ENCODE peak calls at places on chromosomes 13 and 19, in seven cellular contexts. X is upper lobe of left lung; C is RWPE2; P is DND-41; Y is CD4-positive, alpha-beta T cell; G is AG04450; F is HepG2. A is an unnamed sample. For H3K27me3, the result is how much of the 10 kb centered on the place peaks cover.

GRCh38 chr13:39012608-39013007 is 22.0 kb upstream of the STOML3 start:
- DNase-seq in P (no peak), G (no peak), X (peak), C (no peak), F (no peak), Y (no peak), A (no peak)

GRCh38 chr13:111336666-111337065 is 16.2 kb downstream of the TEX29 start:
- DNase-seq in X (no peak), G (no peak), Y (no peak), P (no peak), C (no peak), F (no peak), A (no peak)

GRCh38 chr13:39159393-39159792 is 121.1 kb downstream of the NHLRC3 start:
- DNase-seq in G (no peak), F (no peak), X (no peak), C (no peak), P (no peak), Y (no peak), A (no peak)

GRCh38 chr19:7247160-7247559 is 47.1 kb downstream of the INSR start:
- DNase-seq in F (no peak), X (no peak), Y (no peak), G (no peak), C (no peak), P (no peak), A (no peak)

GRCh38 chr13:28471408-28471807 is 23.5 kb downstream of the FLT1 start:
- DNase-seq in C (no peak), P (no peak), F (no peak), X (no peak), G (no peak), Y (no peak), A (no peak)

GRCh38 chr19:56707821-56708220 is 36.3 kb upstream of the ZNF835 start:
- DNase-seq in Y (no peak), P (no peak), G (no peak), C (no peak), X (no peak), F (no peak), A (no peak)

GRCh38 chr19:16369664-16370576 is 45.3 kb downstream of the KLF2 start:
- DNase-seq in G (no peak), C (no peak), P (peak), F (no peak), Y (peak), X (no peak), A (peak)

GRCh38 chr19:29665826-29666633 is 769 bp downstream of the PLEKHF1 start:
- DNase-seq in X (peak), Y (no peak), P (no peak), G (no peak), C (no peak), F (no peak), A (peak)

GRCh38 chr13:112961457-112962369 is 7.3 kb upstream of the MCF2L start:
- DNase-seq in Y (no peak), X (peak), C (peak), G (no peak), F (no peak), P (no peak), A (no peak)

GRCh38 chr19:39987596-39987995 is 9.3 kb upstream of the ZNF546 start:
- DNase-seq in C (no peak), Y (no peak), X (no peak), F (no peak), G (no peak), P (no peak), A (no peak)

GRCh38 chr19:10404888-10405808 is 1.8 kb upstream of the CDC37 start:
- DNase-seq in Y (no peak), C (no peak), G (no peak), P (no peak), X (peak), F (no peak), A (no peak)

GRCh38 chr19:32234663-32235217 is 110.7 kb upstream of the ZNF507 start:
- DNase-seq in X (no peak), P (no peak), F (no peak), C (no peak), Y (no peak), G (no peak), A (no peak)

GRCh38 chr19:32241957-32242710 is 103.3 kb upstream of the ZNF507 start:
- DNase-seq in P (no peak), G (no peak), C (no peak), F (no peak), X (no peak), Y (no peak), A (no peak)

GRCh38 chr19:32246032-32246431 is 99.4 kb upstream of the ZNF507 start:
- DNase-seq in Y (no peak), G (no peak), C (no peak), P (no peak), X (no peak), F (no peak), A (no peak)

GRCh38 chr19:32238076-32238475 is 107.3 kb upstream of the ZNF507 start:
- DNase-seq in Y (no peak), X (no peak), P (no peak), F (no peak), G (no peak), C (no peak), A (no peak)

DNA sequence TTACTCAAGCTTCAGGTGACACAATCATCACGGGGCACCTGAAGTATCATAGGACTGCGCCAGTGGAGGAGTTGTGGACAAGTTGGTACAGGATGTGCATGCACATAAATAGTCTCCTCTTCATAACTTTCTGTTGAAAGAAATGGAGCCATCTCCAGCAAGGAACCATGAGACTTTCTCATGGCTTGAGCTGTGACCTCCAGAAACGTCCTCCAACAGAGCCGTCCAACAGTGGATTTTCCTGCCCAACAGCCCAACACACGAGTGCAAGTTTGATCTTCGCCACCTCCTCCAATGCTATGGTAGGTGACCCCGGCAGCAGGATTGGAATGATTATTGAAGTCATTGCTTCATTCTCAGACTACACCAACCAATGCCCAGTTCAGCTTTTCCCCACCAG is 105.1 kb upstream of the ZNF507 start:
- DNase-seq in Y (no peak), F (no peak), X (no peak), C (no peak), G (no peak), P (no peak), A (no peak)
- H3K27me3 ChIP-seq in Y (under half), F (under half), X (under half), C (under half), G (under half), P (under half), A (under half)

GRCh38 chr13:45464141-45464686 is 525 bp upstream of the COG3 start:
- DNase-seq in P (no peak), F (no peak), X (no peak), Y (no peak), C (no peak), G (no peak), A (peak)
- TF ChIP-seq CTCF in P (no peak), F (no peak), X (no peak), Y (no peak), C (no peak), G (no peak), A (no peak)

GRCh38 chr13:42378383-42378780 is 106.4 kb downstream of the AKAP11 start:
- DNase-seq in F (no peak), Y (no peak), X (no peak), C (no peak), P (no peak), G (no peak), A (no peak)

GRCh38 chr13:42381165-42381425 is 109.1 kb downstream of the AKAP11 start:
- DNase-seq in F (no peak), X (peak), Y (no peak), G (no peak), C (no peak), P (no peak), A (no peak)

GRCh38 chr13:42380420-42381164 is 108.6 kb downstream of the AKAP11 start:
- DNase-seq in X (no peak), P (no peak), C (no peak), G (no peak), F (no peak), Y (no peak), A (no peak)

GRCh38 chr13:42377640-42378382 is 105.9 kb downstream of the AKAP11 start:
- DNase-seq in C (no peak), Y (no peak), P (peak), G (no peak), F (no peak), X (no peak), A (no peak)

GRCh38 chr13:42379241-42379640 is 107.3 kb downstream of the AKAP11 start:
- DNase-seq in X (no peak), F (no peak), Y (no peak), G (no peak), C (no peak), P (no peak), A (no peak)
- H3K27me3 ChIP-seq in X (under half), F (under half), Y (under half), G (under half), C (under half), P (under half), A (under half)

GRCh38 chr19:45539460-45539859 is 32.2 kb downstream of the VASP start:
- DNase-seq in G (no peak), P (no peak), X (no peak), C (no peak), F (no peak), Y (no peak), A (peak)
- TF ChIP-seq CTCF in G (no peak), P (no peak), X (no peak), C (no peak), F (no peak), Y (no peak), A (no peak)

GRCh38 chr19:55178781-55179569 is 1.1 kb downstream of the SYT5 start:
- DNase-seq in G (no peak), X (peak), C (peak), F (peak), Y (peak), P (peak), A (peak)

GRCh38 chr19:55176116-55176515 is 4.0 kb downstream of the SYT5 start:
- DNase-seq in Y (no peak), F (no peak), P (peak), X (no peak), C (no peak), G (no peak), A (no peak)

GRCh38 chr19:55175117-55175867 is 4.8 kb downstream of the SYT5 start:
- DNase-seq in X (peak), Y (no peak), F (no peak), G (no peak), C (no peak), P (no peak), A (no peak)

GRCh38 chr19:55181740-55182139 is 1.7 kb upstream of the SYT5 start:
- DNase-seq in X (no peak), P (no peak), F (no peak), C (no peak), G (no peak), Y (no peak), A (no peak)

GRCh38 chr19:55179570-55180484 is at the start of gene SYT5:
- DNase-seq in C (no peak), F (no peak), G (no peak), P (peak), Y (peak), X (peak), A (peak)
- H3K27me3 ChIP-seq in C (under half), F (under half), G (under half), P (under half), Y (half or more), X (under half), A (under half)

DNA sequence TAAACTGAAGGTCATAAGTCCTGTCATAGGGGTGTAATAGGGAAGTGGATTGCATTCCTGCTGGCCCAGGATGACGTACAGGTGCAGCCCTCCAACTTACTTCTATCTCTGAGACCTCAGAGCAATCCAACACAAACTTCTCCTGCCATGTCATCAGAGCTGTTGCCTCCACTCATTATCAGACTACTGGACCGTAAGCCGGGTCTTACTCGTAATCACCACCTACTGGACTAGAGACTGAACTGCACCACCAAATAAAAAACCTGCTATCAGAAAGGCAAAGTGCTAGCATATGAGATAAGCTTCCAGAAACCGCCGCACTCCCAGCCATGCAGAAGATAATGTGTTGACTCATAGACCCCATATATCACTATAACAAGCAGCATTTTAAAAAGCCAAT is 102.1 kb downstream of the SLITRK1 start:
- DNase-seq in X (no peak), P (no peak), F (peak), G (no peak), C (no peak), Y (no peak), A (no peak)
- TF ChIP-seq CTCF in X (no peak), P (peak), F (peak), G (peak), C (peak), Y (no peak), A (peak)

DNA sequence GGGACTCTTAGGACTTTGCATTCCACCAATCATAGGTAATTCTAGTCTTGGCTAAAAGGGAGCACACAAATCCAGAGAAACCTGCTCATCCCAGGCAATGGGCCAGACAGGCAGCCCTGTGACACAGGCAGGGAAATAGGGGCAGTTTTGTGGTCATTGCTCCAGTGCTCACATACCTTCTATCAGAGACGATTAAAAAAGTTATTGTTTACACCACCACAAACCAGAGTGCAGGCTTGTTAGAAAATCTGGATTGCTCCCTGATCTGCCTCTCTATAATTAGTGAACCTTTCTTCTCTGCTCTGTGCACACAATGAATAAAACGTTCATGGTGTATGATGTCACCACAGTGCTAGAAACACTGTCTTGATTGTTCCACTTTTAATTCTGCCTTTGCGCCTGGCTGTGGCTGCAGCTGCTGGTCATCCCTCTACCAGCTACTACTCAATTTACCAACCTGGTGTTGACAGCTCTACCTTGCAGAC is 121.6 kb upstream of the SPATA13 start:
- DNase-seq in C (no peak), Y (no peak), F (peak), P (no peak), G (no peak), X (no peak), A (no peak)
- H3K27me3 ChIP-seq in C (under half), Y (under half), F (under half), P (under half), G (under half), X (under half), A (under half)

DNA sequence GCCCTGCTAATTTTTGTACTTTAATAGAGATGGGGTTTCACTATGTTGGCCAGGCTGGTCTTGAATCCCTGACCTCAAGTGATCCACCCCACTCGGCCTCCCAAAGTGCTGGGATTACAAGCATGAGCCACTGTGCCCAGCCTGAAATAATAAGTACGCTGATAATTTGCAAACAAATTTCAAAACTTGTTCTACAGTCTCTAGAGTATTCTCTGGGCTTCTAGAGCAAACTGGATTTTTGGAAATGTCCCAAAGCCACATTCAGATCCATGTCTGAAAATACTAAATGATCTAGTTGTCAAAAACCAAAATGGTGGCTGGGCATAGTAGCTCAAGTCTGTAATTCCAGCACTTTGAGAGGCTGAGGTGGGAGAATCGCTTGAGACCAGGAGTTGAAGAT is 39.9 kb upstream of the PSPC1 start:
- DNase-seq in Y (no peak), F (no peak), P (no peak), G (no peak), X (no peak), C (no peak), A (no peak)
- TF ChIP-seq CTCF in Y (no peak), F (no peak), P (no peak), G (no peak), X (no peak), C (no peak), A (no peak)

GRCh38 chr19:49398001-49398615 is 10.1 kb downstream of the KASH5 start:
- DNase-seq in C (no peak), P (no peak), Y (no peak), X (no peak), G (no peak), F (no peak), A (no peak)
- H3K27me3 ChIP-seq in C (under half), P (under half), Y (under half), X (under half), G (under half), F (under half), A (under half)

DNA sequence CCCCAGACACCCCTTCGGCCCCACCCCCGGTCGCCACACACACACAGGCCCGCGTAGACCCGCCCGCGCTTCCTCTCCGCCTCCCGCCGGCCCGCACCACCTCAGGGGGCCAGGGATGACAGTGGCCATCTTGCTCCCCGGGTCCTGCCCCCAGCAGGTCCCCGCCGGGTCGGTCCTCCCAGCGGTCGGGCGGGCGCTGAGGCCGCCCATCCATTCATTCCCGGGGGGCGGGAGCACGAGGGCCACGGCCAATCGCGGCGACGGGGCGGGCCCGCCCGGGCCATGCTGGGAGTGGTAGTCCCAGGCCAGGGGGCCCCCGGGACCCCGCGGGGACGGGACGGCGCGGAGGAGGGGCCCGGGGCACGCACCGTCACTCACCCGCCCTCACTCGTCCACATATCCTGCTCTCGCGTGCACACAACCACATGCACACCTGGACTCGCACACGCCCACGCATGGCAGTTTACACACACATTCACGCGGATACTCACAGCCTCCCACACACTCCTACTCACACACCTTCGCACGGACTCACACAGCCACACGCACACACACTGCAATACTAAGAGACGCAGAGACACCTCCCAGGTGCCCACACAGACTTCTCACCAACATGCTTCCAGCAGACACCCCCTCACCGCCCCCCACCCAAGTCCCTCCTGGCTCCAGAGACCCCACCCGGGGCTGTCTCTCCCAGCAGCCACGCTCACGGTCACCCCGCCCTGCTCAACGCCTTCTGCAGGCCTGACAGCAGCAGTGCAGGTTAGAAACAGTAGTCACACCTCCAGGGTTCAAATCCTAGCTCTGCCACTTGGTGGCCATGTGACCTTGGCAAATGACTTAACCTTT is at the start of gene DPF1:
- DNase-seq in X (peak), Y (no peak), P (peak), C (peak), G (no peak), F (peak), A (peak)
- TF ChIP-seq CTCF in X (no peak), Y (no peak), P (no peak), C (peak), G (peak), F (peak), A (no peak)